ENCODE peak calls at places on chromosome 13, in ten cellular contexts. J is AG10803; B is tibial nerve; V is epithelial cell of esophagus; O is astrocyte of the spinal cord; U is kidney epithelial cell; T is MCF 10A; K is osteocyte; H is GM10248; Z is CD8-positive, alpha-beta T cell. A is an unnamed sample.

GRCh38 chr13:32911506-32911905 is 104.7 kb upstream of the KL start:
- DNase-seq in J (peak; percentile 57), B (no peak), V (peak; percentile 79), O (peak; percentile 38), U (peak; percentile 14), T (peak; percentile 72), K (no peak), H (peak; percentile 59), Z (no peak), A (peak; percentile 66)

GRCh38 chr13:22050951-22051563 is 380.2 kb downstream of the FGF9 start:
- DNase-seq in J (no peak), B (no peak), V (no peak), O (no peak), U (no peak), T (no peak), K (no peak), H (no peak), Z (no peak), A (no peak)

GRCh38 chr13:44904982-44905381 is 84.3 kb downstream of the NUFIP1 start:
- DNase-seq in J (peak; percentile 99), B (peak; percentile 47), V (peak; percentile 60), O (peak; percentile 98), U (peak; percentile 74), T (peak; percentile 38), K (peak; percentile 86), H (no peak), Z (no peak), A (peak; percentile 57)

GRCh38 chr13:102700088-102701031 is 5.5 kb upstream of the METTL21C start:
- DNase-seq in J (peak; percentile 81), B (no peak), V (no peak), O (no peak), U (no peak), T (no peak), K (no peak), H (no peak), Z (no peak), A (no peak)

GRCh38 chr13:46382224-46382623 is 4.8 kb downstream of the RUBCNL start:
- DNase-seq in J (no peak), B (no peak), V (no peak), O (no peak), U (no peak), T (no peak), K (no peak), H (no peak), Z (no peak), A (no peak)

GRCh38 chr13:110274687-110275086 is 32.3 kb downstream of the COL4A1 start:
- DNase-seq in J (peak; percentile 54), B (no peak), V (no peak), O (no peak), U (no peak), T (peak; percentile 15), K (peak; percentile 48), H (no peak), Z (no peak), A (no peak)

GRCh38 chr13:109740121-109740520 is 46.3 kb downstream of the IRS2 start:
- DNase-seq in J (no peak), B (no peak), V (no peak), O (no peak), U (no peak), T (no peak), K (no peak), H (no peak), Z (no peak), A (no peak)

GRCh38 chr13:33639640-33640080 is 178.3 kb upstream of the RFC3 start:
- DNase-seq in J (no peak), B (no peak), V (peak; percentile 86), O (no peak), U (no peak), T (peak; percentile 58), K (no peak), H (peak; percentile 29), Z (no peak), A (peak; percentile 36)

GRCh38 chr13:107906131-107906530 is 309.2 kb downstream of the LIG4 start:
- DNase-seq in J (no peak), B (no peak), V (no peak), O (no peak), U (no peak), T (peak; percentile 12), K (no peak), H (no peak), Z (no peak), A (no peak)

GRCh38 chr13:20191902-20192469 is 752 bp downstream of the GJB2 start:
- DNase-seq in J (no peak), B (no peak), V (peak; percentile 42), O (peak; percentile 11), U (no peak), T (peak; percentile 55), K (no peak), H (peak; percentile 39), Z (no peak), A (no peak)
- TF ChIP-seq CTCF in J (no peak), B (no peak), V (no peak), O (no peak), U (no peak), T (no peak), K (no peak), H (no peak), Z (no peak), A (no peak)

DNA sequence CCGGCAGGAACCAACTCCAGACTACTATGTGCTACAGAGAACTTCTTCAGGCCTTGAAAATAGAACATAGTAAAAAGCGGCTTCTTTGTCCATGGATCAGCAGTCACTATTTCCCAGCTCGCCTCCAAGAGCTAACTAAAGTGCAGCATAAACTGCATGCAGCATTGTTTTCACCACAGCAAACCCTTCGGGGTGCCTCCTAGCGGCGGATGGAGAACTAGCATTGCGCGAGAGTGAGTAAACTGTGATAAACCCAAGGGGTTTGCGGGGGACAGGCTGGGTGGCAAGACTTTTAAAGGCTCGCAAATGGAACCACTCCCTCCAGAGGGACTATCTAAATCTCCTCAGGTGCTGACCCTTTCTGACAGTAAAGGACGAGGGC is 21.6 kb upstream of the SGCG start:
- DNase-seq in J (peak; percentile 42), B (no peak), V (peak; percentile 46), O (no peak), U (peak; percentile 4), T (peak; percentile 21), K (no peak), H (peak; percentile 41), Z (no peak), A (no peak)
- TF ChIP-seq CTCF in J (peak; percentile 80), B (peak; percentile 21), V (peak; percentile 69), O (peak; percentile 65), U (peak; percentile 78), T (peak; percentile 30), K (peak; percentile 77), H (peak; percentile 41), Z (no peak), A (peak; percentile 21)

GRCh38 chr13:106033634-106034033 is 501.8 kb downstream of the EFNB2 start:
- DNase-seq in J (peak; percentile 85), B (no peak), V (peak; percentile 33), O (peak; percentile 47), U (no peak), T (peak; percentile 57), K (no peak), H (no peak), Z (no peak), A (peak; percentile 12)
- TF ChIP-seq CTCF in J (peak; percentile 55), B (no peak), V (peak; percentile 28), O (peak; percentile 29), U (peak; percentile 8), T (no peak), K (peak; percentile 51), H (no peak), Z (no peak), A (no peak)

GRCh38 chr13:37383066-37383465 is 215.5 kb downstream of the POSTN start:
- DNase-seq in J (no peak), B (no peak), V (no peak), O (no peak), U (no peak), T (no peak), K (no peak), H (no peak), Z (no peak), A (no peak)
- TF ChIP-seq CTCF in J (no peak), B (no peak), V (no peak), O (no peak), U (no peak), T (no peak), K (no peak), H (no peak), Z (no peak), A (no peak)

DNA sequence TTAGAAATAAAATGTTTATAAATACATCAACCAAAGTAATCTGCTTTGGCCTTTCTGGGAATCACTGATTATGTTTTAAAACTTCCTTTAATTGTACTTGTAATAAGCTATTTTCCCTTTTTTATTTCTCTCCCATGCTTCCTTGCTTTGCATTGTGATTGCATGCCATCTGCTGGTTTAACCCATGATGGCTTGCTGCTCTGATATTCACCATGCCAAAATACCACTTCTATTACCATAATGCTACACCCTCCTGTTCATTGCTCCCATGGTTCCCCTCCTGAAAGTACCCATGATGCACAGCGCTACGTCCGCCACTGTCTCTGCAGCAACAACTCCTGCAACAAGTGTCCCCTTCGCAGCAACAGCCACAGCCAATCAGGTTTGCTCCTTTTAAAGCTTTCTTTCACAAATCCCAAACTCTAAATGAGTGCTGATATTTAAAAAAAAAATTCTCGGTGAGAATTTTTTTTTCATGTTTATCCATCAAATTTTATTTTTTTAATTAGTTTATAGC is 67.7 kb upstream of the RAP2A start:
- DNase-seq in J (no peak), B (no peak), V (no peak), O (no peak), U (no peak), T (no peak), K (no peak), H (no peak), Z (no peak), A (no peak)
- TF ChIP-seq CTCF in J (no peak), B (no peak), V (peak; percentile 13), O (no peak), U (no peak), T (peak; percentile 16), K (peak; percentile 21), H (peak; percentile 14), Z (no peak), A (no peak)

GRCh38 chr13:65615506-65615905 is 1614.6 kb downstream of the PCDH9 start:
- DNase-seq in J (no peak), B (no peak), V (no peak), O (no peak), U (no peak), T (no peak), K (no peak), H (no peak), Z (no peak), A (no peak)

GRCh38 chr13:65613004-65613403 is 1617.1 kb downstream of the PCDH9 start:
- DNase-seq in J (no peak), B (no peak), V (peak; percentile 4), O (no peak), U (no peak), T (no peak), K (no peak), H (no peak), Z (no peak), A (no peak)
- TF ChIP-seq CTCF in J (no peak), B (no peak), V (peak; percentile 48), O (peak; percentile 32), U (no peak), T (peak; percentile 22), K (peak; percentile 13), H (peak; percentile 9), Z (no peak), A (no peak)

GRCh38 chr13:30679483-30680330 is 55.6 kb upstream of the ALOX5AP start:
- DNase-seq in J (peak; percentile 32), B (no peak), V (peak; percentile 43), O (peak; percentile 56), U (no peak), T (peak; percentile 44), K (no peak), H (peak; percentile 59), Z (peak; percentile 20), A (peak; percentile 26)
- TF ChIP-seq CTCF in J (peak; percentile 70), B (peak; percentile 55), V (peak; percentile 65), O (peak; percentile 82), U (peak; percentile 58), T (peak; percentile 41), K (peak; percentile 72), H (peak; percentile 69), Z (peak; percentile 47), A (peak; percentile 39)

GRCh38 chr13:27171830-27172494 is 351 bp upstream of the USP12 start:
- DNase-seq in J (peak; percentile 92), B (peak; percentile 76), V (peak; percentile 92), O (peak; percentile 92), U (peak; percentile 65), T (peak; percentile 83), K (peak; percentile 98), H (peak; percentile 91), Z (peak; percentile 90), A (peak; percentile 86)
- TF ChIP-seq CTCF in J (no peak), B (peak; percentile 29), V (no peak), O (no peak), U (no peak), T (no peak), K (peak; percentile 46), H (peak; percentile 36), Z (no peak), A (no peak)